ENCODE peak calls at places on chromosomes 5 and 9, in six cellular contexts. One of them, this sample, is unnamed.

GRCh38 chr9:108834959-108835696 is 20.7 kb downstream of the ACTL7B start:
- DNase-seq in K562: no peak
- DNase-seq in sigmoid colon: no peak
- DNase-seq in body of pancreas: no peak
- DNase-seq in IMR-90: no peak
- DNase-seq in uterus: no peak
- DNase-seq in this sample: no peak

GRCh38 chr5:157449011-157449723 is 10.8 kb upstream of the NIPAL4 start:
- DNase-seq in K562: no peak
- DNase-seq in sigmoid colon: peak
- DNase-seq in body of pancreas: peak
- DNase-seq in IMR-90: no peak
- DNase-seq in uterus: peak
- DNase-seq in this sample: no peak

GRCh38 chr5:150053231-150053626 is 33.1 kb downstream of the CSF1R start:
- DNase-seq in K562: no peak
- DNase-seq in sigmoid colon: no peak
- DNase-seq in body of pancreas: no peak
- DNase-seq in IMR-90: peak
- DNase-seq in uterus: no peak
- DNase-seq in this sample: peak

GRCh38 chr9:31604516-31604915 is 779.9 kb upstream of the ACO1 start:
- DNase-seq in K562: no peak
- DNase-seq in sigmoid colon: no peak
- DNase-seq in body of pancreas: no peak
- DNase-seq in IMR-90: no peak
- DNase-seq in uterus: no peak
- DNase-seq in this sample: no peak

GRCh38 chr5:140240987-140241706 is 61.8 kb downstream of the PFDN1 start:
- DNase-seq in K562: peak
- DNase-seq in sigmoid colon: peak
- DNase-seq in body of pancreas: peak
- DNase-seq in IMR-90: peak
- DNase-seq in uterus: peak
- DNase-seq in this sample: peak

GRCh38 chr5:81572201-81572600 is 178.3 kb upstream of the ACOT12 start:
- DNase-seq in K562: no peak
- DNase-seq in sigmoid colon: no peak
- DNase-seq in body of pancreas: no peak
- DNase-seq in IMR-90: no peak
- DNase-seq in uterus: no peak
- DNase-seq in this sample: no peak

GRCh38 chr5:68380071-68380470 is 164.5 kb downstream of the PIK3R1 start:
- DNase-seq in K562: no peak
- DNase-seq in sigmoid colon: no peak
- DNase-seq in body of pancreas: no peak
- DNase-seq in IMR-90: no peak
- DNase-seq in uterus: no peak
- DNase-seq in this sample: no peak

GRCh38 chr9:93963969-93964368 is 8.8 kb upstream of the BARX1 start:
- DNase-seq in K562: peak
- DNase-seq in sigmoid colon: peak
- DNase-seq in body of pancreas: no peak
- DNase-seq in IMR-90: peak
- DNase-seq in uterus: no peak
- DNase-seq in this sample: no peak

GRCh38 chr9:112939418-112939817 is 48.7 kb upstream of the SLC46A2 start:
- DNase-seq in K562: no peak
- DNase-seq in sigmoid colon: no peak
- DNase-seq in body of pancreas: no peak
- DNase-seq in IMR-90: no peak
- DNase-seq in uterus: no peak
- DNase-seq in this sample: no peak

GRCh38 chr9:110641350-110641749 is 27.2 kb upstream of the MUSK start:
- DNase-seq in K562: no peak
- DNase-seq in sigmoid colon: no peak
- DNase-seq in body of pancreas: no peak
- DNase-seq in IMR-90: no peak
- DNase-seq in uterus: no peak
- DNase-seq in this sample: no peak

GRCh38 chr9:115733318-115733717 is 420.3 kb upstream of the PAPPA start:
- DNase-seq in K562: no peak
- DNase-seq in sigmoid colon: no peak
- DNase-seq in body of pancreas: no peak
- DNase-seq in IMR-90: no peak
- DNase-seq in uterus: no peak
- DNase-seq in this sample: no peak

GRCh38 chr9:79559501-79560181 is 12.1 kb upstream of the TLE4 start:
- DNase-seq in K562: no peak
- DNase-seq in sigmoid colon: no peak
- DNase-seq in body of pancreas: no peak
- DNase-seq in IMR-90: peak
- DNase-seq in uterus: no peak
- DNase-seq in this sample: no peak

GRCh38 chr9:15299374-15299939 is 7.6 kb downstream of the TTC39B start:
- DNase-seq in K562: no peak
- DNase-seq in sigmoid colon: no peak
- DNase-seq in body of pancreas: no peak
- DNase-seq in IMR-90: no peak
- DNase-seq in uterus: no peak
- DNase-seq in this sample: no peak

GRCh38 chr5:173984218-173984617 is 4.8 kb upstream of the C5orf47 start:
- DNase-seq in K562: peak
- DNase-seq in sigmoid colon: no peak
- DNase-seq in body of pancreas: no peak
- DNase-seq in IMR-90: peak
- DNase-seq in uterus: no peak
- DNase-seq in this sample: peak

GRCh38 chr5:54360089-54360488 is 49.7 kb upstream of the ARL15 start:
- DNase-seq in K562: no peak
- DNase-seq in sigmoid colon: no peak
- DNase-seq in body of pancreas: no peak
- DNase-seq in IMR-90: peak
- DNase-seq in uterus: no peak
- DNase-seq in this sample: peak

GRCh38 chr9:137458194-137459146 is 664 bp downstream of the NSMF start:
- DNase-seq in K562: no peak
- DNase-seq in sigmoid colon: peak
- DNase-seq in body of pancreas: peak
- DNase-seq in IMR-90: no peak
- DNase-seq in uterus: peak
- DNase-seq in this sample: peak

GRCh38 chr5:142087920-142088679 is 20.5 kb upstream of the NDFIP1 start:
- DNase-seq in K562: no peak
- DNase-seq in sigmoid colon: no peak
- DNase-seq in body of pancreas: no peak
- DNase-seq in IMR-90: no peak
- DNase-seq in uterus: no peak
- DNase-seq in this sample: no peak

GRCh38 chr9:88060746-88061145 is 77.5 kb downstream of the SPATA31C2 start:
- DNase-seq in K562: no peak
- DNase-seq in sigmoid colon: no peak
- DNase-seq in body of pancreas: no peak
- DNase-seq in IMR-90: no peak
- DNase-seq in uterus: no peak
- DNase-seq in this sample: no peak

GRCh38 chr5:95799181-95799835 is 23.2 kb downstream of the GLRX start:
- DNase-seq in K562: no peak
- DNase-seq in sigmoid colon: no peak
- DNase-seq in body of pancreas: no peak
- DNase-seq in IMR-90: no peak
- DNase-seq in uterus: no peak
- DNase-seq in this sample: no peak

GRCh38 chr5:133359861-133360260 is 252.5 kb downstream of the FSTL4 start:
- DNase-seq in K562: no peak
- DNase-seq in sigmoid colon: no peak
- DNase-seq in body of pancreas: no peak
- DNase-seq in IMR-90: no peak
- DNase-seq in uterus: no peak
- DNase-seq in this sample: no peak
- TF ChIP-seq POLR2A in K562: no peak
- TF ChIP-seq POLR2A in sigmoid colon: no peak
- TF ChIP-seq POLR2A in body of pancreas: no peak
- TF ChIP-seq POLR2A in IMR-90: no peak
- TF ChIP-seq POLR2A in uterus: no peak
- TF ChIP-seq POLR2A in this sample: no peak

GRCh38 chr9:122228906-122229837 is at the start of gene LHX6:
- DNase-seq in K562: peak
- DNase-seq in sigmoid colon: no peak
- DNase-seq in body of pancreas: no peak
- DNase-seq in IMR-90: peak
- DNase-seq in uterus: no peak
- DNase-seq in this sample: no peak
- TF ChIP-seq POLR2A in K562: no peak
- TF ChIP-seq POLR2A in sigmoid colon: no peak
- TF ChIP-seq POLR2A in body of pancreas: no peak
- TF ChIP-seq POLR2A in IMR-90: no peak
- TF ChIP-seq POLR2A in uterus: no peak
- TF ChIP-seq POLR2A in this sample: no peak

GRCh38 chr9:89379031-89379430 is 60.7 kb downstream of the SECISBP2 start:
- DNase-seq in K562: no peak
- DNase-seq in sigmoid colon: no peak
- DNase-seq in body of pancreas: no peak
- DNase-seq in IMR-90: no peak
- DNase-seq in uterus: no peak
- DNase-seq in this sample: no peak
- TF ChIP-seq POLR2A in K562: no peak
- TF ChIP-seq POLR2A in sigmoid colon: no peak
- TF ChIP-seq POLR2A in body of pancreas: no peak
- TF ChIP-seq POLR2A in IMR-90: no peak
- TF ChIP-seq POLR2A in uterus: no peak
- TF ChIP-seq POLR2A in this sample: no peak

GRCh38 chr5:10249948-10250803 is at the start of gene CCT5:
- DNase-seq in K562: peak
- DNase-seq in sigmoid colon: peak
- DNase-seq in body of pancreas: peak
- DNase-seq in IMR-90: peak
- DNase-seq in uterus: peak
- DNase-seq in this sample: peak
- TF ChIP-seq POLR2A in K562: peak
- TF ChIP-seq POLR2A in sigmoid colon: peak
- TF ChIP-seq POLR2A in body of pancreas: peak
- TF ChIP-seq POLR2A in IMR-90: peak
- TF ChIP-seq POLR2A in uterus: peak
- TF ChIP-seq POLR2A in this sample: peak